ENCODE peak calls at places on chromosomes 11 and 22, in ten cellular contexts. I is CD8-positive, alpha-beta T cell; P is psoas muscle; W is suprapubic skin; V is lung; B is HCT116; U is cardiac muscle cell; S is uterus; Y is mucosa of descending colon; A is kidney. X is an unnamed sample.

GRCh38 chr22:49548356-49549202 is 279.1 kb downstream of the BRD1 start:
- DNase-seq in I (no peak), P (no peak), W (peak; percentile 38), V (no peak), B (no peak), U (no peak), S (no peak), Y (no peak), A (peak; percentile 57), X (no peak)

GRCh38 chr22:30790366-30790765 is 95.7 kb downstream of the OSBP2 start:
- DNase-seq in I (no peak), P (no peak), W (no peak), V (no peak), B (no peak), U (no peak), S (no peak), Y (no peak), A (no peak), X (no peak)

GRCh38 chr11:77865805-77866204 is 44.9 kb downstream of the AAMDC start:
- DNase-seq in I (no peak), P (no peak), W (no peak), V (no peak), B (no peak), U (peak; percentile 31), S (no peak), Y (no peak), A (no peak), X (no peak)

GRCh38 chr11:10072142-10072541 is 221.9 kb downstream of the SBF2 start:
- DNase-seq in I (no peak), P (no peak), W (no peak), V (no peak), B (no peak), U (peak; percentile 9), S (no peak), Y (no peak), A (no peak), X (no peak)

GRCh38 chr11:34443136-34443535 is 4.4 kb downstream of the CAT start:
- DNase-seq in I (no peak), P (no peak), W (no peak), V (no peak), B (no peak), U (no peak), S (no peak), Y (no peak), A (no peak), X (no peak)

GRCh38 chr11:65537296-65537597 is 12.4 kb downstream of the SCYL1 start:
- DNase-seq in I (no peak), P (no peak), W (no peak), V (no peak), B (no peak), U (no peak), S (no peak), Y (no peak), A (no peak), X (no peak)

GRCh38 chr11:20623258-20623657 is 23.9 kb downstream of the SLC6A5 start:
- DNase-seq in I (no peak), P (no peak), W (no peak), V (no peak), B (no peak), U (no peak), S (no peak), Y (no peak), A (no peak), X (no peak)

GRCh38 chr11:91394073-91394717 is 830.4 kb upstream of the FAT3 start:
- DNase-seq in I (no peak), P (no peak), W (no peak), V (no peak), B (no peak), U (no peak), S (no peak), Y (no peak), A (no peak), X (no peak)

GRCh38 chr22:49997932-49998717 is 14.4 kb downstream of the IL17REL start:
- DNase-seq in I (no peak), P (no peak), W (no peak), V (no peak), B (no peak), U (no peak), S (no peak), Y (no peak), A (peak; percentile 70), X (no peak)

GRCh38 chr11:118851970-118852369 is 31.7 kb upstream of the CXCR5 start:
- DNase-seq in I (no peak), P (no peak), W (no peak), V (no peak), B (no peak), U (no peak), S (no peak), Y (no peak), A (no peak), X (no peak)

GRCh38 chr11:122097419-122098001 is 18.5 kb downstream of the BLID start:
- DNase-seq in I (no peak), P (no peak), W (no peak), V (no peak), B (no peak), U (peak; percentile 71), S (no peak), Y (no peak), A (no peak), X (no peak)
- H3K4me3 ChIP-seq in I (no peak overlapping the region), P (peak overlapping the region; percentile 76), W (peak overlapping the region; percentile 47), V (no peak overlapping the region), B (no peak overlapping the region), U (peak overlapping the region; percentile 61), S (peak overlapping the region; percentile 64), Y (no peak overlapping the region), A (peak overlapping the region; percentile 40), X (peak overlapping the region; percentile 68)

GRCh38 chr11:46130286-46130937 is 9.2 kb upstream of the PHF21A start:
- DNase-seq in I (no peak), P (no peak), W (no peak), V (no peak), B (no peak), U (no peak), S (no peak), Y (no peak), A (no peak), X (no peak)

GRCh38 chr11:46122955-46123354 is 1.7 kb upstream of the PHF21A start:
- DNase-seq in I (no peak), P (no peak), W (no peak), V (no peak), B (no peak), U (peak; percentile 56), S (no peak), Y (no peak), A (no peak), X (no peak)

GRCh38 chr11:46129133-46129532 is 7.9 kb upstream of the PHF21A start:
- DNase-seq in I (no peak), P (no peak), W (no peak), V (no peak), B (no peak), U (no peak), S (no peak), Y (no peak), A (no peak), X (no peak)

GRCh38 chr11:46125284-46125683 is 4.0 kb upstream of the PHF21A start:
- DNase-seq in I (no peak), P (no peak), W (no peak), V (no peak), B (no peak), U (no peak), S (no peak), Y (no peak), A (no peak), X (no peak)

GRCh38 chr11:46127150-46127638 is 5.9 kb upstream of the PHF21A start:
- DNase-seq in I (peak; percentile 69), P (no peak), W (no peak), V (peak; percentile 58), B (peak; percentile 84), U (peak; percentile 85), S (no peak), Y (peak; percentile 46), A (no peak), X (no peak)
- TF ChIP-seq CTCF in I (peak; percentile 41), P (no peak), W (no peak), V (peak; percentile 25), B (peak; percentile 79), U (peak; percentile 68), S (no peak), Y (no peak), A (peak; percentile 5), X (peak; percentile 61)

GRCh38 chr11:107179829-107180228 is 161.6 kb upstream of the GUCY1A2 start:
- DNase-seq in I (no peak), P (no peak), W (no peak), V (no peak), B (no peak), U (no peak), S (no peak), Y (no peak), A (no peak), X (no peak)

GRCh38 chr11:107172996-107173395 is 154.7 kb upstream of the GUCY1A2 start:
- DNase-seq in I (no peak), P (no peak), W (no peak), V (no peak), B (no peak), U (no peak), S (no peak), Y (no peak), A (no peak), X (no peak)

GRCh38 chr11:107177106-107177477 is 158.8 kb upstream of the GUCY1A2 start:
- DNase-seq in I (no peak), P (peak; percentile 28), W (no peak), V (no peak), B (no peak), U (no peak), S (no peak), Y (no peak), A (peak; percentile 35), X (no peak)

DNA sequence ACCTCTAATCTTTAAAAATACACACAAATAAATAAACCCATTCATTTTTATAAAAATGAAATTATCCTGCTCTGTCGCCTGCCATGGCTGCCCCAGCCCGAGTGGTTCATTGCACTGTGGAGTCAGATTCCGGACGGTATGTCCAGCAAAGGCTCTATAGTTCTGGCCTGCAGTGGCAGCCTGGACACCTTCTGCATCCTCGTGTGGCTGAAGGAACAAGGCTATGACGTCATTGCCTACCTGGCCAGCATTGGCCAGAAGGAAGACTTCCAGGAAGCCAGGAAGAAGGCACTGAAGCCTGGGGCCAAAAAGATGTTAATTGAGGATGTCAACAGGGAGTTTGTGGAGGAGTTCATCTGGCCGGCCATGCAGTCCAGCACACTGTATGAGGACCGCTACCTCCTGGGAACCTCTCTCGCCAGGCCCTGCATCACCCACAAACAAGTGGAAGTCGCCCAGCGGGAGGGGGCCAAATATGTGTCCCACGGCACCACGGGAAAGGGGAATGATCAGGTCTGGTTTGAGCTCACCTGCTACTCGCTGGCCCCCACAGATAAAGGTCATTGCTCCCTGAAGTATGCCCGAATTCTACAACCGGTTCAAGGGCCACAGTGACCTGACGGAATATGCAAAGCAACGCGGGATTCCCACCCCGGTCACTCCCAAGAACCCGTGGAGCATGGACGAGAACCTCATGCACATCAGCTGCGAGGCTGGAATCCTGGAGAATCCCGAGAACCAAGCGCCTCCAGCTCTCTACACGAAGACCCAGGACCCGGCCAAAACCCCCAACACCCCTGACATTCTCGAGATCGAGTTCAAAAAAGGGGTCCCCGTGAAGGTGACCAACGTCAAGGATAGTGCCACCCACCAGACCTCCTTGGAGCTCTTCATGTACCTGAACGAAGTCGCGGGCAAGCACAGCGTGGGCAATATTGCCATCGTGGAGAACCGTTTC is 158.2 kb upstream of the GUCY1A2 start:
- DNase-seq in I (no peak), P (peak; percentile 39), W (no peak), V (no peak), B (no peak), U (no peak), S (no peak), Y (no peak), A (peak; percentile 32), X (no peak)
- H3K36me3 ChIP-seq in I (no peaks in the 10 kb centered on the region), P (no peaks in the 10 kb centered on the region), W (no peaks in the 10 kb centered on the region), V (no peaks in the 10 kb centered on the region), B (no peaks in the 10 kb centered on the region), U (no peaks in the 10 kb centered on the region), S (no peaks in the 10 kb centered on the region), Y (no peaks in the 10 kb centered on the region), A (no peaks in the 10 kb centered on the region), X (no peaks in the 10 kb centered on the region)

GRCh38 chr11:69636870-69637600 is 3.9 kb upstream of the CCND1 start:
- DNase-seq in I (no peak), P (no peak), W (no peak), V (no peak), B (no peak), U (no peak), S (no peak), Y (peak; percentile 20), A (peak; percentile 66), X (no peak)
- H3K4me3 ChIP-seq in I (no peak overlapping the region), P (peak overlapping the region; percentile 58), W (peak overlapping the region; percentile 97), V (no peak overlapping the region), B (peak overlapping the region; percentile 99), U (peak overlapping the region; percentile 17), S (no peak overlapping the region), Y (no peak overlapping the region), A (peak overlapping the region; percentile 59), X (peak overlapping the region; percentile 26)

X was measured in BJ.